ENCODE peak calls at places on chromosomes 7 and 10, in ten cellular contexts. One of them, this sample, is unnamed.

GRCh38 chr7:95550546-95550945 is 45.8 kb downstream of the PDK4 start:
- DNase-seq in OCI-M1: no peak
- DNase-seq in NCI-H446: no peak
- DNase-seq in WTC11: no peak
- DNase-seq in Ammon's horn: no peak
- DNase-seq in vagina: no peak
- DNase-seq in aorta: no peak
- DNase-seq in substantia nigra: no peak
- DNase-seq in activated T-helper 2 cell treated with anti-CD3 and anti-CD28 coated beads, Interferon-gamma antibody, Interleukin-2, Interleukin-4, amounts not matched to agents 10 μg/mL and 5 μg/mL and 100 μg/mL, durations not matched to agents 14 hours and 24 hours and 36 hours: no peak
- DNase-seq in mammary epithelial cell: no peak
- DNase-seq in this sample: no peak

GRCh38 chr7:78090616-78091015 is 292.0 kb downstream of the PHTF2 start:
- DNase-seq in OCI-M1: peak; percentile 29
- DNase-seq in mammary epithelial cell: no peak
- DNase-seq in substantia nigra: no peak
- DNase-seq in WTC11: no peak
- DNase-seq in vagina: no peak
- DNase-seq in Ammon's horn: peak; percentile 64
- DNase-seq in activated T-helper 2 cell treated with anti-CD3 and anti-CD28 coated beads, Interferon-gamma antibody, Interleukin-2, Interleukin-4, amounts not matched to agents 10 μg/mL and 5 μg/mL and 100 μg/mL, durations not matched to agents 14 hours and 24 hours and 36 hours: no peak
- DNase-seq in aorta: no peak
- DNase-seq in NCI-H446: no peak
- DNase-seq in this sample: no peak

GRCh38 chr10:3236644-3237043 is 64.1 kb upstream of the PITRM1 start:
- DNase-seq in WTC11: no peak
- DNase-seq in activated T-helper 2 cell treated with anti-CD3 and anti-CD28 coated beads, Interferon-gamma antibody, Interleukin-2, Interleukin-4, amounts not matched to agents 10 μg/mL and 5 μg/mL and 100 μg/mL, durations not matched to agents 14 hours and 24 hours and 36 hours: no peak
- DNase-seq in aorta: peak; percentile 68
- DNase-seq in OCI-M1: no peak
- DNase-seq in mammary epithelial cell: no peak
- DNase-seq in substantia nigra: no peak
- DNase-seq in NCI-H446: no peak
- DNase-seq in vagina: no peak
- DNase-seq in Ammon's horn: no peak
- DNase-seq in this sample: no peak

GRCh38 chr7:128358233-128358632 is 3.3 kb downstream of the PRRT4 start:
- DNase-seq in mammary epithelial cell: no peak
- DNase-seq in NCI-H446: no peak
- DNase-seq in substantia nigra: no peak
- DNase-seq in OCI-M1: no peak
- DNase-seq in vagina: peak; percentile 22
- DNase-seq in WTC11: no peak
- DNase-seq in aorta: no peak
- DNase-seq in Ammon's horn: no peak
- DNase-seq in activated T-helper 2 cell treated with anti-CD3 and anti-CD28 coated beads, Interferon-gamma antibody, Interleukin-2, Interleukin-4, amounts not matched to agents 10 μg/mL and 5 μg/mL and 100 μg/mL, durations not matched to agents 14 hours and 24 hours and 36 hours: no peak
- DNase-seq in this sample: no peak

GRCh38 chr10:117536862-117537435 is 5.6 kb upstream of the EMX2 start:
- DNase-seq in aorta: no peak
- DNase-seq in vagina: no peak
- DNase-seq in mammary epithelial cell: no peak
- DNase-seq in NCI-H446: no peak
- DNase-seq in WTC11: peak; percentile 63
- DNase-seq in Ammon's horn: no peak
- DNase-seq in OCI-M1: no peak
- DNase-seq in substantia nigra: no peak
- DNase-seq in activated T-helper 2 cell treated with anti-CD3 and anti-CD28 coated beads, Interferon-gamma antibody, Interleukin-2, Interleukin-4, amounts not matched to agents 10 μg/mL and 5 μg/mL and 100 μg/mL, durations not matched to agents 14 hours and 24 hours and 36 hours: no peak
- DNase-seq in this sample: no peak

GRCh38 chr7:28310449-28310848 is 101.9 kb upstream of the CREB5 start:
- DNase-seq in Ammon's horn: no peak
- DNase-seq in WTC11: no peak
- DNase-seq in mammary epithelial cell: no peak
- DNase-seq in aorta: no peak
- DNase-seq in activated T-helper 2 cell treated with anti-CD3 and anti-CD28 coated beads, Interferon-gamma antibody, Interleukin-2, Interleukin-4, amounts not matched to agents 10 μg/mL and 5 μg/mL and 100 μg/mL, durations not matched to agents 14 hours and 24 hours and 36 hours: no peak
- DNase-seq in vagina: no peak
- DNase-seq in NCI-H446: no peak
- DNase-seq in substantia nigra: no peak
- DNase-seq in OCI-M1: no peak
- DNase-seq in this sample: no peak

GRCh38 chr7:98254951-98255610 is 3.0 kb upstream of the TECPR1 start:
- DNase-seq in activated T-helper 2 cell treated with anti-CD3 and anti-CD28 coated beads, Interferon-gamma antibody, Interleukin-2, Interleukin-4, amounts not matched to agents 10 μg/mL and 5 μg/mL and 100 μg/mL, durations not matched to agents 14 hours and 24 hours and 36 hours: peak; percentile 32
- DNase-seq in aorta: no peak
- DNase-seq in mammary epithelial cell: no peak
- DNase-seq in Ammon's horn: no peak
- DNase-seq in substantia nigra: no peak
- DNase-seq in vagina: no peak
- DNase-seq in NCI-H446: no peak
- DNase-seq in OCI-M1: peak; percentile 87
- DNase-seq in WTC11: no peak
- DNase-seq in this sample: no peak

GRCh38 chr10:92965314-92965713 is 95.3 kb upstream of the CYP26C1 start:
- DNase-seq in mammary epithelial cell: peak; percentile 28
- DNase-seq in NCI-H446: peak; percentile 32
- DNase-seq in substantia nigra: no peak
- DNase-seq in Ammon's horn: no peak
- DNase-seq in activated T-helper 2 cell treated with anti-CD3 and anti-CD28 coated beads, Interferon-gamma antibody, Interleukin-2, Interleukin-4, amounts not matched to agents 10 μg/mL and 5 μg/mL and 100 μg/mL, durations not matched to agents 14 hours and 24 hours and 36 hours: no peak
- DNase-seq in WTC11: no peak
- DNase-seq in aorta: no peak
- DNase-seq in OCI-M1: peak; percentile 82
- DNase-seq in vagina: no peak
- DNase-seq in this sample: no peak

GRCh38 chr7:3063016-3063753 is 19.5 kb upstream of the CARD11 start:
- DNase-seq in mammary epithelial cell: no peak
- DNase-seq in aorta: peak; percentile 38
- DNase-seq in NCI-H446: no peak
- DNase-seq in WTC11: no peak
- DNase-seq in activated T-helper 2 cell treated with anti-CD3 and anti-CD28 coated beads, Interferon-gamma antibody, Interleukin-2, Interleukin-4, amounts not matched to agents 10 μg/mL and 5 μg/mL and 100 μg/mL, durations not matched to agents 14 hours and 24 hours and 36 hours: peak; percentile 69
- DNase-seq in substantia nigra: no peak
- DNase-seq in vagina: no peak
- DNase-seq in OCI-M1: no peak
- DNase-seq in Ammon's horn: no peak
- DNase-seq in this sample: no peak

GRCh38 chr10:34319197-34319846 is 495.8 kb downstream of the PARD3 start:
- DNase-seq in NCI-H446: peak; percentile 77
- DNase-seq in substantia nigra: no peak
- DNase-seq in WTC11: no peak
- DNase-seq in mammary epithelial cell: peak; percentile 88
- DNase-seq in OCI-M1: no peak
- DNase-seq in activated T-helper 2 cell treated with anti-CD3 and anti-CD28 coated beads, Interferon-gamma antibody, Interleukin-2, Interleukin-4, amounts not matched to agents 10 μg/mL and 5 μg/mL and 100 μg/mL, durations not matched to agents 14 hours and 24 hours and 36 hours: no peak
- DNase-seq in aorta: no peak
- DNase-seq in Ammon's horn: no peak
- DNase-seq in vagina: no peak
- DNase-seq in this sample: no peak

GRCh38 chr10:52019656-52020055 is 294.4 kb upstream of the DKK1 start:
- DNase-seq in Ammon's horn: no peak
- DNase-seq in aorta: no peak
- DNase-seq in NCI-H446: no peak
- DNase-seq in mammary epithelial cell: no peak
- DNase-seq in vagina: no peak
- DNase-seq in substantia nigra: no peak
- DNase-seq in OCI-M1: no peak
- DNase-seq in WTC11: no peak
- DNase-seq in activated T-helper 2 cell treated with anti-CD3 and anti-CD28 coated beads, Interferon-gamma antibody, Interleukin-2, Interleukin-4, amounts not matched to agents 10 μg/mL and 5 μg/mL and 100 μg/mL, durations not matched to agents 14 hours and 24 hours and 36 hours: no peak
- DNase-seq in this sample: no peak

GRCh38 chr7:80781146-80781545 is 137.7 kb downstream of the SEMA3C start:
- DNase-seq in activated T-helper 2 cell treated with anti-CD3 and anti-CD28 coated beads, Interferon-gamma antibody, Interleukin-2, Interleukin-4, amounts not matched to agents 10 μg/mL and 5 μg/mL and 100 μg/mL, durations not matched to agents 14 hours and 24 hours and 36 hours: no peak
- DNase-seq in WTC11: no peak
- DNase-seq in NCI-H446: no peak
- DNase-seq in substantia nigra: no peak
- DNase-seq in Ammon's horn: no peak
- DNase-seq in mammary epithelial cell: no peak
- DNase-seq in OCI-M1: no peak
- DNase-seq in aorta: no peak
- DNase-seq in vagina: no peak
- DNase-seq in this sample: no peak

GRCh38 chr7:128860158-128861073 is 2.2 kb upstream of the ATP6V1F start:
- DNase-seq in activated T-helper 2 cell treated with anti-CD3 and anti-CD28 coated beads, Interferon-gamma antibody, Interleukin-2, Interleukin-4, amounts not matched to agents 10 μg/mL and 5 μg/mL and 100 μg/mL, durations not matched to agents 14 hours and 24 hours and 36 hours: no peak
- DNase-seq in aorta: no peak
- DNase-seq in WTC11: no peak
- DNase-seq in vagina: no peak
- DNase-seq in Ammon's horn: no peak
- DNase-seq in substantia nigra: no peak
- DNase-seq in OCI-M1: peak; percentile 65
- DNase-seq in mammary epithelial cell: no peak
- DNase-seq in NCI-H446: no peak
- DNase-seq in this sample: no peak

GRCh38 chr7:107614425-107614824 is 34.4 kb downstream of the BCAP29 start:
- DNase-seq in substantia nigra: no peak
- DNase-seq in mammary epithelial cell: peak; percentile 79
- DNase-seq in Ammon's horn: no peak
- DNase-seq in NCI-H446: no peak
- DNase-seq in activated T-helper 2 cell treated with anti-CD3 and anti-CD28 coated beads, Interferon-gamma antibody, Interleukin-2, Interleukin-4, amounts not matched to agents 10 μg/mL and 5 μg/mL and 100 μg/mL, durations not matched to agents 14 hours and 24 hours and 36 hours: no peak
- DNase-seq in WTC11: no peak
- DNase-seq in OCI-M1: no peak
- DNase-seq in aorta: no peak
- DNase-seq in vagina: no peak
- DNase-seq in this sample: no peak

GRCh38 chr10:11578802-11579255 is 32.6 kb downstream of the USP6NL start:
- DNase-seq in aorta: no peak
- DNase-seq in substantia nigra: no peak
- DNase-seq in mammary epithelial cell: no peak
- DNase-seq in Ammon's horn: no peak
- DNase-seq in OCI-M1: no peak
- DNase-seq in vagina: no peak
- DNase-seq in activated T-helper 2 cell treated with anti-CD3 and anti-CD28 coated beads, Interferon-gamma antibody, Interleukin-2, Interleukin-4, amounts not matched to agents 10 μg/mL and 5 μg/mL and 100 μg/mL, durations not matched to agents 14 hours and 24 hours and 36 hours: no peak
- DNase-seq in NCI-H446: no peak
- DNase-seq in WTC11: no peak
- DNase-seq in this sample: no peak

GRCh38 chr10:124273141-124273540 is 145.6 kb downstream of the OAT start:
- DNase-seq in WTC11: no peak
- DNase-seq in vagina: no peak
- DNase-seq in OCI-M1: no peak
- DNase-seq in NCI-H446: no peak
- DNase-seq in substantia nigra: no peak
- DNase-seq in Ammon's horn: no peak
- DNase-seq in activated T-helper 2 cell treated with anti-CD3 and anti-CD28 coated beads, Interferon-gamma antibody, Interleukin-2, Interleukin-4, amounts not matched to agents 10 μg/mL and 5 μg/mL and 100 μg/mL, durations not matched to agents 14 hours and 24 hours and 36 hours: no peak
- DNase-seq in mammary epithelial cell: no peak
- DNase-seq in aorta: no peak
- DNase-seq in this sample: no peak

GRCh38 chr7:147096629-147097028 is 980.0 kb downstream of the CNTNAP2 start:
- DNase-seq in Ammon's horn: no peak
- DNase-seq in vagina: no peak
- DNase-seq in activated T-helper 2 cell treated with anti-CD3 and anti-CD28 coated beads, Interferon-gamma antibody, Interleukin-2, Interleukin-4, amounts not matched to agents 10 μg/mL and 5 μg/mL and 100 μg/mL, durations not matched to agents 14 hours and 24 hours and 36 hours: no peak
- DNase-seq in aorta: no peak
- DNase-seq in OCI-M1: no peak
- DNase-seq in substantia nigra: no peak
- DNase-seq in WTC11: no peak
- DNase-seq in mammary epithelial cell: no peak
- DNase-seq in NCI-H446: no peak
- DNase-seq in this sample: no peak

GRCh38 chr10:51000164-51000563 is 74.1 kb upstream of the PRKG1 start:
- DNase-seq in activated T-helper 2 cell treated with anti-CD3 and anti-CD28 coated beads, Interferon-gamma antibody, Interleukin-2, Interleukin-4, amounts not matched to agents 10 μg/mL and 5 μg/mL and 100 μg/mL, durations not matched to agents 14 hours and 24 hours and 36 hours: no peak
- DNase-seq in vagina: no peak
- DNase-seq in OCI-M1: no peak
- DNase-seq in mammary epithelial cell: no peak
- DNase-seq in Ammon's horn: no peak
- DNase-seq in substantia nigra: no peak
- DNase-seq in NCI-H446: no peak
- DNase-seq in aorta: no peak
- DNase-seq in WTC11: no peak
- DNase-seq in this sample: no peak

GRCh38 chr10:43194266-43194665 is 56.0 kb downstream of the CSGALNACT2 start:
- DNase-seq in OCI-M1: no peak
- DNase-seq in NCI-H446: no peak
- DNase-seq in vagina: no peak
- DNase-seq in WTC11: no peak
- DNase-seq in substantia nigra: no peak
- DNase-seq in mammary epithelial cell: no peak
- DNase-seq in activated T-helper 2 cell treated with anti-CD3 and anti-CD28 coated beads, Interferon-gamma antibody, Interleukin-2, Interleukin-4, amounts not matched to agents 10 μg/mL and 5 μg/mL and 100 μg/mL, durations not matched to agents 14 hours and 24 hours and 36 hours: no peak
- DNase-seq in Ammon's horn: no peak
- DNase-seq in aorta: peak; percentile 67
- DNase-seq in this sample: peak; percentile 54

GRCh38 chr7:374706-375490 is 84.9 kb downstream of the FOXL3 start:
- DNase-seq in vagina: no peak
- DNase-seq in mammary epithelial cell: no peak
- DNase-seq in activated T-helper 2 cell treated with anti-CD3 and anti-CD28 coated beads, Interferon-gamma antibody, Interleukin-2, Interleukin-4, amounts not matched to agents 10 μg/mL and 5 μg/mL and 100 μg/mL, durations not matched to agents 14 hours and 24 hours and 36 hours: no peak
- DNase-seq in substantia nigra: no peak
- DNase-seq in OCI-M1: no peak
- DNase-seq in aorta: peak; percentile 70
- DNase-seq in NCI-H446: no peak
- DNase-seq in WTC11: peak; percentile 8
- DNase-seq in Ammon's horn: no peak
- DNase-seq in this sample: peak; percentile 69

GRCh38 chr10:97689637-97690036 is 2.6 kb upstream of the AVPI1 start:
- DNase-seq in Ammon's horn: no peak
- DNase-seq in NCI-H446: no peak
- DNase-seq in aorta: no peak
- DNase-seq in WTC11: no peak
- DNase-seq in activated T-helper 2 cell treated with anti-CD3 and anti-CD28 coated beads, Interferon-gamma antibody, Interleukin-2, Interleukin-4, amounts not matched to agents 10 μg/mL and 5 μg/mL and 100 μg/mL, durations not matched to agents 14 hours and 24 hours and 36 hours: no peak
- DNase-seq in substantia nigra: no peak
- DNase-seq in mammary epithelial cell: peak; percentile 100
- DNase-seq in vagina: no peak
- DNase-seq in OCI-M1: peak; percentile 98
- DNase-seq in this sample: no peak

GRCh38 chr7:55237156-55237721 is 127.9 kb upstream of the LANCL2 start:
- DNase-seq in substantia nigra: no peak
- DNase-seq in aorta: no peak
- DNase-seq in vagina: no peak
- DNase-seq in NCI-H446: no peak
- DNase-seq in OCI-M1: no peak
- DNase-seq in WTC11: no peak
- DNase-seq in Ammon's horn: no peak
- DNase-seq in mammary epithelial cell: no peak
- DNase-seq in activated T-helper 2 cell treated with anti-CD3 and anti-CD28 coated beads, Interferon-gamma antibody, Interleukin-2, Interleukin-4, amounts not matched to agents 10 μg/mL and 5 μg/mL and 100 μg/mL, durations not matched to agents 14 hours and 24 hours and 36 hours: no peak
- DNase-seq in this sample: no peak

GRCh38 chr10:4984971-4985594 is 18.6 kb downstream of the AKR1C2 start:
- DNase-seq in aorta: no peak
- DNase-seq in Ammon's horn: no peak
- DNase-seq in substantia nigra: no peak
- DNase-seq in activated T-helper 2 cell treated with anti-CD3 and anti-CD28 coated beads, Interferon-gamma antibody, Interleukin-2, Interleukin-4, amounts not matched to agents 10 μg/mL and 5 μg/mL and 100 μg/mL, durations not matched to agents 14 hours and 24 hours and 36 hours: no peak
- DNase-seq in OCI-M1: no peak
- DNase-seq in NCI-H446: no peak
- DNase-seq in vagina: no peak
- DNase-seq in mammary epithelial cell: no peak
- DNase-seq in WTC11: no peak
- DNase-seq in this sample: no peak

GRCh38 chr7:143285806-143286521 is 1.2 kb downstream of the TMEM139 start:
- DNase-seq in WTC11: no peak
- DNase-seq in mammary epithelial cell: no peak
- DNase-seq in aorta: no peak
- DNase-seq in substantia nigra: peak; percentile 67
- DNase-seq in activated T-helper 2 cell treated with anti-CD3 and anti-CD28 coated beads, Interferon-gamma antibody, Interleukin-2, Interleukin-4, amounts not matched to agents 10 μg/mL and 5 μg/mL and 100 μg/mL, durations not matched to agents 14 hours and 24 hours and 36 hours: no peak
- DNase-seq in vagina: no peak
- DNase-seq in Ammon's horn: peak; percentile 85
- DNase-seq in NCI-H446: no peak
- DNase-seq in OCI-M1: no peak
- DNase-seq in this sample: no peak

GRCh38 chr10:24953350-24954074 is 1.1 kb upstream of the PRTFDC1 start:
- DNase-seq in WTC11: no peak
- DNase-seq in vagina: no peak
- DNase-seq in aorta: no peak
- DNase-seq in substantia nigra: no peak
- DNase-seq in NCI-H446: no peak
- DNase-seq in mammary epithelial cell: no peak
- DNase-seq in Ammon's horn: no peak
- DNase-seq in OCI-M1: no peak
- DNase-seq in activated T-helper 2 cell treated with anti-CD3 and anti-CD28 coated beads, Interferon-gamma antibody, Interleukin-2, Interleukin-4, amounts not matched to agents 10 μg/mL and 5 μg/mL and 100 μg/mL, durations not matched to agents 14 hours and 24 hours and 36 hours: no peak
- DNase-seq in this sample: no peak

GRCh38 chr7:140179339-140179738 is 2.6 kb upstream of the KDM7A start:
- DNase-seq in OCI-M1: no peak
- DNase-seq in substantia nigra: no peak
- DNase-seq in mammary epithelial cell: no peak
- DNase-seq in activated T-helper 2 cell treated with anti-CD3 and anti-CD28 coated beads, Interferon-gamma antibody, Interleukin-2, Interleukin-4, amounts not matched to agents 10 μg/mL and 5 μg/mL and 100 μg/mL, durations not matched to agents 14 hours and 24 hours and 36 hours: no peak
- DNase-seq in vagina: no peak
- DNase-seq in aorta: no peak
- DNase-seq in WTC11: no peak
- DNase-seq in NCI-H446: no peak
- DNase-seq in Ammon's horn: no peak
- DNase-seq in this sample: no peak

GRCh38 chr10:119701861-119702260 is 24.0 kb upstream of the INPP5F start:
- DNase-seq in OCI-M1: no peak
- DNase-seq in mammary epithelial cell: peak; percentile 80
- DNase-seq in aorta: no peak
- DNase-seq in WTC11: no peak
- DNase-seq in activated T-helper 2 cell treated with anti-CD3 and anti-CD28 coated beads, Interferon-gamma antibody, Interleukin-2, Interleukin-4, amounts not matched to agents 10 μg/mL and 5 μg/mL and 100 μg/mL, durations not matched to agents 14 hours and 24 hours and 36 hours: no peak
- DNase-seq in substantia nigra: no peak
- DNase-seq in Ammon's horn: no peak
- DNase-seq in vagina: no peak
- DNase-seq in NCI-H446: no peak
- DNase-seq in this sample: no peak

GRCh38 chr10:102449321-102450123 is 1.8 kb downstream of the C10orf95 start:
- DNase-seq in activated T-helper 2 cell treated with anti-CD3 and anti-CD28 coated beads, Interferon-gamma antibody, Interleukin-2, Interleukin-4, amounts not matched to agents 10 μg/mL and 5 μg/mL and 100 μg/mL, durations not matched to agents 14 hours and 24 hours and 36 hours: peak; percentile 82
- DNase-seq in aorta: no peak
- DNase-seq in WTC11: peak; percentile 83
- DNase-seq in Ammon's horn: peak; percentile 63
- DNase-seq in substantia nigra: no peak
- DNase-seq in OCI-M1: peak; percentile 86
- DNase-seq in NCI-H446: peak; percentile 53
- DNase-seq in vagina: no peak
- DNase-seq in mammary epithelial cell: peak; percentile 77
- DNase-seq in this sample: no peak

This sample was measured in posterior vena cava.